ENCODE peak calls at places on chromosomes 5 and 9, in eight cellular contexts. B is Karpas-422; Z is bronchial epithelial cell; Y is H7; L is WERI-Rb-1; A is CD8-positive, alpha-beta memory T cell; Q is GM23338; I is HepG2. N is an unnamed sample. For H3K36me3, the result is how much of the 10 kb centered on the place peaks cover.

GRCh38 chr5:151427258-151427657 is 20.1 kb upstream of the SLC36A1 start:
- DNase-seq in Z (no peak), I (no peak), B (peak), Y (peak), A (no peak), L (no peak), Q (no peak), N (peak)

GRCh38 chr5:119009131-119009530 is 20.8 kb upstream of the DTWD2 start:
- DNase-seq in L (no peak), I (peak), Y (no peak), A (no peak), Z (no peak), Q (no peak), B (no peak), N (no peak)

GRCh38 chr9:105881654-105882349 is 187.5 kb downstream of the TMEM38B start:
- DNase-seq in Q (peak), L (peak), A (peak), Z (peak), B (peak), Y (peak), I (peak), N (peak)

GRCh38 chr5:14331377-14331776 is 188.2 kb downstream of the TRIO start:
- DNase-seq in L (no peak), B (no peak), A (no peak), I (no peak), Y (no peak), Z (no peak), Q (no peak), N (no peak)

GRCh38 chr5:65481635-65482271 is at the start of gene ADAMTS6:
- DNase-seq in Z (peak), Q (peak), Y (peak), A (peak), L (peak), B (peak), I (peak), N (peak)

GRCh38 chr9:123353984-123354591 is 1.9 kb upstream of the CRB2 start:
- DNase-seq in L (peak), I (peak), B (peak), Q (peak), Z (no peak), A (peak), Y (peak), N (peak)

GRCh38 chr9:135704366-135704947 is 2.5 kb downstream of the KCNT1 start:
- DNase-seq in A (no peak), Z (no peak), Q (no peak), I (no peak), Y (no peak), B (no peak), L (no peak), N (no peak)

GRCh38 chr9:123928471-123929176 is 1.3 kb downstream of the DENND1A start:
- DNase-seq in A (no peak), Q (no peak), I (no peak), Y (no peak), B (peak), L (no peak), Z (peak), N (peak)

GRCh38 chr5:84274585-84275468 is 109.9 kb downstream of the EDIL3 start:
- DNase-seq in A (no peak), L (peak), I (peak), B (peak), Q (peak), Z (peak), Y (peak), N (no peak)

GRCh38 chr5:1545798-1546355 is 22.1 kb upstream of the LPCAT1 start:
- DNase-seq in Y (no peak), Q (no peak), A (no peak), B (no peak), I (no peak), Z (peak), L (peak), N (no peak)

GRCh38 chr5:93602261-93603149 is 19.5 kb downstream of the NR2F1 start:
- DNase-seq in A (no peak), I (no peak), B (no peak), Q (peak), Z (no peak), L (peak), Y (peak), N (no peak)

GRCh38 chr9:127723013-127723412 is 7.1 kb downstream of the TTC16 start:
- DNase-seq in Z (no peak), Q (no peak), Y (no peak), I (no peak), L (no peak), B (no peak), A (no peak), N (no peak)

GRCh38 chr9:34493972-34494535 is 28.7 kb downstream of the ENHO start:
- DNase-seq in A (peak), L (no peak), Z (peak), I (no peak), Q (peak), B (peak), Y (peak), N (no peak)

GRCh38 chr5:179612577-179613459 is 10.7 kb downstream of the HNRNPH1 start:
- DNase-seq in I (no peak), Z (no peak), Q (no peak), A (no peak), L (no peak), Y (no peak), B (peak), N (no peak)

GRCh38 chr9:112112941-112113399 is 62.1 kb downstream of the SUSD1 start:
- DNase-seq in Z (peak), I (peak), A (no peak), B (peak), L (peak), Y (peak), Q (peak), N (no peak)

GRCh38 chr9:93579711-93580516 is 3.5 kb downstream of the PHF2 start:
- DNase-seq in L (no peak), B (no peak), Y (no peak), Q (no peak), Z (no peak), A (no peak), I (no peak), N (no peak)

GRCh38 chr5:81579525-81579924 is 171.4 kb downstream of the SSBP2 start:
- DNase-seq in Q (no peak), Y (no peak), Z (peak), B (peak), A (no peak), I (no peak), L (no peak), N (no peak)

GRCh38 chr9:127802576-127803443 is at the start of gene FPGS:
- DNase-seq in Q (peak), I (peak), Z (peak), Y (peak), A (peak), B (peak), L (peak), N (peak)

GRCh38 chr5:108295588-108296368 is 86.1 kb downstream of the FBXL17 start:
- DNase-seq in Q (no peak), Y (no peak), A (no peak), L (no peak), Z (peak), I (no peak), B (no peak), N (no peak)

GRCh38 chr5:149962040-149962439 is 1.5 kb downstream of the SLC26A2 start:
- DNase-seq in Z (peak), A (no peak), B (peak), L (no peak), I (peak), Y (peak), Q (peak), N (peak)

GRCh38 chr9:129312731-129313130 is 134.7 kb upstream of the IER5L start:
- DNase-seq in Q (no peak), Y (no peak), Z (no peak), B (no peak), I (no peak), A (no peak), L (peak), N (no peak)

GRCh38 chr9:98175013-98175679 is 17.3 kb downstream of the CORO2A start:
- DNase-seq in Y (no peak), L (no peak), A (no peak), Z (no peak), B (no peak), I (peak), Q (no peak), N (no peak)

GRCh38 chr9:127899200-127899943 is at the start of gene ST6GALNAC6:
- DNase-seq in Q (peak), Y (peak), B (peak), L (peak), A (peak), I (no peak), Z (no peak), N (peak)

GRCh38 chr9:93435386-93435785 is 16.1 kb upstream of the FAM120A start:
- DNase-seq in Z (no peak), I (no peak), L (no peak), Q (no peak), B (no peak), Y (no peak), A (no peak), N (no peak)

GRCh38 chr9:110638381-110638954 is 30.1 kb upstream of the MUSK start:
- DNase-seq in Y (no peak), I (no peak), A (no peak), B (peak), Q (peak), Z (peak), L (no peak), N (no peak)

GRCh38 chr5:40687316-40687715 is 7.6 kb downstream of the PTGER4 start:
- DNase-seq in I (no peak), Q (no peak), B (no peak), A (no peak), Z (no peak), Y (no peak), L (no peak), N (no peak)

GRCh38 chr5:40688127-40688756 is 8.5 kb downstream of the PTGER4 start:
- DNase-seq in I (peak), Z (peak), L (peak), A (peak), Q (peak), Y (peak), B (peak), N (peak)

GRCh38 chr5:40689442-40689841 is 9.7 kb downstream of the PTGER4 start:
- DNase-seq in Z (peak), I (peak), Y (no peak), Q (no peak), A (no peak), B (no peak), L (no peak), N (no peak)

GRCh38 chr5:40694433-40694832 is 14.7 kb downstream of the PTGER4 start:
- DNase-seq in L (no peak), Q (no peak), I (no peak), Z (no peak), A (no peak), B (no peak), Y (no peak), N (no peak)

DNA sequence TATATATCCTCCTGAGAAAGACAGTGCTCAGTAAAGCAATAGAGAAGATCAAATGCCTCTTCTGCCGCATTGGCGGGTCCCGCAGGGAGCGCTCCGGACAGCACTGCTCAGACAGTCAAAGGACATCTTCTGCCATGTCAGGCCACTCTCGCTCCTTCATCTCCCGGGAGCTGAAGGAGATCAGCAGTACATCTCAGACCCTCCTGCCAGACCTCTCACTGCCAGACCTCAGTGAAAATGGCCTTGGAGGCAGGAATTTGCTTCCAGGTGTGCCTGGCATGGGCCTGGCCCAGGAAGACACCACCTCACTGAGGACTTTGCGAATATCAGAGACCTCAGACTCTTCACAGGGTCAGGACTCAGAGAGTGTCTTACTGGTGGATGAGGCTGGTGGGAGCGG is 12.2 kb downstream of the PTGER4 start:
- DNase-seq in B (no peak), Q (no peak), Y (no peak), I (no peak), A (no peak), Z (no peak), L (no peak), N (no peak)
- H3K36me3 ChIP-seq in B (under half), Q (under half), Y (under half), I (under half), A (under half), Z (under half), L (under half), N (under half)

GRCh38 chr5:134149571-134150303 is 27.0 kb downstream of the SKP1 start:
- DNase-seq in I (peak), Y (no peak), A (no peak), Z (no peak), Q (no peak), B (no peak), L (no peak), N (no peak)
- H3K36me3 ChIP-seq in I (under half), Y (under half), A (half or more), Z (under half), Q (under half), B (under half), L (half or more), N (under half)

GRCh38 chr5:154899107-154899816 is 38.7 kb downstream of the GEMIN5 start:
- DNase-seq in B (no peak), Z (no peak), Y (no peak), L (no peak), Q (no peak), I (no peak), A (no peak), N (no peak)
- H3K36me3 ChIP-seq in B (half or more), Z (under half), Y (under half), L (half or more), Q (half or more), I (under half), A (under half), N (under half)

DNA sequence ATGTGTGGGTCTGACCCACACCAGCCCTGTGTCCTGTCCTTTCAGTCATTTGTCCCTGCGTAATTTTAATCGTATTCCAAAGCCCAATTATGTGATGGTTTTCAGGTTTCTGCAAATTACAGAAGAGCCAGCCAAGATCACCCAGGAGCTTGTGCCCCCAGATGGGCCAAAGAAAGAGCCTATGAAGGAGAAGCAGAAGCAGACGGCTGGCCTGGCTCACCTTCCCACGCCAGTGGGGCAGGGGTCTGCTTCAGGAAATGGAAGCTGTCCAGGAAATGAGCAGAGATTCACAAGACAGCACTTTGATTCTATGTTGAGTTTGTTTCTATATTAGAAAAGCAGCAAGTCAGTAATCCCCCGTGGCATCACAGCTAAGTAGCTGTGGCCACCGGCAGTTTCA is 11.7 kb downstream of the S1PR3 start:
- DNase-seq in B (no peak), Z (no peak), Q (no peak), I (no peak), Y (no peak), A (no peak), L (no peak), N (no peak)
- H3K36me3 ChIP-seq in B (under half), Z (under half), Q (under half), I (under half), Y (under half), A (under half), L (under half), N (under half)

GRCh38 chr9:69516353-69517322 is 155.5 kb downstream of the APBA1 start:
- DNase-seq in A (no peak), I (no peak), B (no peak), Z (no peak), L (no peak), Y (peak), Q (no peak), N (no peak)
- H3K36me3 ChIP-seq in A (under half), I (under half), B (under half), Z (under half), L (under half), Y (under half), Q (under half), N (under half)

N was measured in GM06990.